ENCODE peak calls at places on chromosomes 2 and 18, in seven cellular contexts. One of them, this sample, is unnamed.

GRCh38 chr2:239905306-239905705 is 119.8 kb downstream of the NDUFA10 start:
- DNase-seq in head of caudate nucleus: no peak
- DNase-seq in NCI-H1092 treated with DMSO at 0.1 percent for 48 hours: no peak
- DNase-seq in endodermal cell: no peak
- DNase-seq in body of pancreas: no peak
- DNase-seq in cardiac muscle cell: no peak
- DNase-seq in HFFc6: no peak
- DNase-seq in this sample: no peak

GRCh38 chr2:11177871-11178598 is 22.8 kb downstream of the SLC66A3 start:
- DNase-seq in head of caudate nucleus: no peak
- DNase-seq in NCI-H1092 treated with DMSO at 0.1 percent for 48 hours: peak; percentile 56
- DNase-seq in endodermal cell: no peak
- DNase-seq in body of pancreas: no peak
- DNase-seq in cardiac muscle cell: no peak
- DNase-seq in HFFc6: no peak
- DNase-seq in this sample: no peak

GRCh38 chr2:96869281-96869823 is 528 bp downstream of the SEMA4C start:
- DNase-seq in head of caudate nucleus: peak; percentile 73
- DNase-seq in NCI-H1092 treated with DMSO at 0.1 percent for 48 hours: no peak
- DNase-seq in endodermal cell: peak; percentile 83
- DNase-seq in body of pancreas: peak; percentile 85
- DNase-seq in cardiac muscle cell: peak; percentile 86
- DNase-seq in HFFc6: peak; percentile 43
- DNase-seq in this sample: no peak

GRCh38 chr2:75560768-75561565 is at the start of gene EVA1A:
- DNase-seq in head of caudate nucleus: peak; percentile 40
- DNase-seq in NCI-H1092 treated with DMSO at 0.1 percent for 48 hours: peak; percentile 13
- DNase-seq in endodermal cell: peak; percentile 89
- DNase-seq in body of pancreas: peak; percentile 90
- DNase-seq in cardiac muscle cell: peak; percentile 57
- DNase-seq in HFFc6: peak; percentile 70
- DNase-seq in this sample: peak; percentile 53

GRCh38 chr2:3336844-3337243 is 40.8 kb downstream of the EIPR1 start:
- DNase-seq in head of caudate nucleus: no peak
- DNase-seq in NCI-H1092 treated with DMSO at 0.1 percent for 48 hours: no peak
- DNase-seq in endodermal cell: no peak
- DNase-seq in body of pancreas: no peak
- DNase-seq in cardiac muscle cell: no peak
- DNase-seq in HFFc6: no peak
- DNase-seq in this sample: no peak

GRCh38 chr2:11009866-11010265 is 98.1 kb downstream of the KCNF1 start:
- DNase-seq in head of caudate nucleus: no peak
- DNase-seq in NCI-H1092 treated with DMSO at 0.1 percent for 48 hours: no peak
- DNase-seq in endodermal cell: no peak
- DNase-seq in body of pancreas: no peak
- DNase-seq in cardiac muscle cell: no peak
- DNase-seq in HFFc6: no peak
- DNase-seq in this sample: no peak

GRCh38 chr2:112154246-112155110 is 16.3 kb downstream of the FBLN7 start:
- DNase-seq in head of caudate nucleus: no peak
- DNase-seq in NCI-H1092 treated with DMSO at 0.1 percent for 48 hours: no peak
- DNase-seq in endodermal cell: no peak
- DNase-seq in body of pancreas: no peak
- DNase-seq in cardiac muscle cell: no peak
- DNase-seq in HFFc6: no peak
- DNase-seq in this sample: no peak

GRCh38 chr2:233021771-233022170 is 8.7 kb upstream of the NGEF start:
- DNase-seq in head of caudate nucleus: no peak
- DNase-seq in NCI-H1092 treated with DMSO at 0.1 percent for 48 hours: no peak
- DNase-seq in endodermal cell: no peak
- DNase-seq in body of pancreas: no peak
- DNase-seq in cardiac muscle cell: no peak
- DNase-seq in HFFc6: no peak
- DNase-seq in this sample: no peak

GRCh38 chr2:164913640-164914346 is 41.5 kb downstream of the SLC38A11 start:
- DNase-seq in head of caudate nucleus: no peak
- DNase-seq in NCI-H1092 treated with DMSO at 0.1 percent for 48 hours: peak; percentile 27
- DNase-seq in endodermal cell: no peak
- DNase-seq in body of pancreas: peak; percentile 67
- DNase-seq in cardiac muscle cell: peak; percentile 45
- DNase-seq in HFFc6: peak; percentile 54
- DNase-seq in this sample: no peak

GRCh38 chr2:145155196-145155595 is 635.3 kb upstream of the ZEB2 start:
- DNase-seq in head of caudate nucleus: no peak
- DNase-seq in NCI-H1092 treated with DMSO at 0.1 percent for 48 hours: no peak
- DNase-seq in endodermal cell: no peak
- DNase-seq in body of pancreas: no peak
- DNase-seq in cardiac muscle cell: no peak
- DNase-seq in HFFc6: no peak
- DNase-seq in this sample: no peak

GRCh38 chr2:231929961-231930600 is 3.9 kb upstream of the NPPC start:
- DNase-seq in head of caudate nucleus: no peak
- DNase-seq in NCI-H1092 treated with DMSO at 0.1 percent for 48 hours: no peak
- DNase-seq in endodermal cell: peak; percentile 89
- DNase-seq in body of pancreas: no peak
- DNase-seq in cardiac muscle cell: no peak
- DNase-seq in HFFc6: no peak
- DNase-seq in this sample: no peak

GRCh38 chr2:27016801-27017325 is 15.9 kb upstream of the TMEM214 start:
- DNase-seq in head of caudate nucleus: peak; percentile 74
- DNase-seq in NCI-H1092 treated with DMSO at 0.1 percent for 48 hours: peak; percentile 37
- DNase-seq in endodermal cell: peak; percentile 90
- DNase-seq in body of pancreas: peak; percentile 63
- DNase-seq in cardiac muscle cell: peak; percentile 82
- DNase-seq in HFFc6: peak; percentile 37
- DNase-seq in this sample: peak; percentile 21

GRCh38 chr2:39523308-39524044 is 86.4 kb upstream of the MAP4K3 start:
- DNase-seq in head of caudate nucleus: no peak
- DNase-seq in NCI-H1092 treated with DMSO at 0.1 percent for 48 hours: no peak
- DNase-seq in endodermal cell: no peak
- DNase-seq in body of pancreas: no peak
- DNase-seq in cardiac muscle cell: no peak
- DNase-seq in HFFc6: peak; percentile 87
- DNase-seq in this sample: peak; percentile 75

GRCh38 chr18:13620818-13621445 is 105.4 kb downstream of the FAM210A start:
- DNase-seq in head of caudate nucleus: no peak
- DNase-seq in NCI-H1092 treated with DMSO at 0.1 percent for 48 hours: no peak
- DNase-seq in endodermal cell: no peak
- DNase-seq in body of pancreas: no peak
- DNase-seq in cardiac muscle cell: no peak
- DNase-seq in HFFc6: no peak
- DNase-seq in this sample: no peak

GRCh38 chr2:216206821-216207220 is 97.7 kb downstream of the XRCC5 start:
- DNase-seq in head of caudate nucleus: no peak
- DNase-seq in NCI-H1092 treated with DMSO at 0.1 percent for 48 hours: no peak
- DNase-seq in endodermal cell: no peak
- DNase-seq in body of pancreas: no peak
- DNase-seq in cardiac muscle cell: no peak
- DNase-seq in HFFc6: no peak
- DNase-seq in this sample: no peak

This sample was measured in GM04503.